ENCODE peak calls at places on chromosomes 4 and X, in eight cellular contexts. B, N, Z, G, R, J, M and A are unnamed samples.

GRCh38 chr4:52290468-52290867 is 239.4 kb downstream of the SPATA18 start:
- DNase-seq in B (no peak), N (no peak), Z (no peak), G (no peak), R (no peak), J (no peak), M (no peak), A (no peak)

GRCh38 chrX:154021131-154021611 is 1.5 kb upstream of the IRAK1 start:
- DNase-seq in B (no peak), N (no peak), Z (no peak), G (no peak), R (peak; percentile 20), J (no peak), M (peak; percentile 77), A (no peak)

GRCh38 chr4:143420227-143420626 is 83.6 kb downstream of the GAB1 start:
- DNase-seq in B (no peak), N (no peak), Z (no peak), G (no peak), R (no peak), J (no peak), M (no peak), A (no peak)

GRCh38 chr4:164134388-164134787 is 619.5 kb upstream of the SMIM31 start:
- DNase-seq in B (no peak), N (no peak), Z (no peak), G (no peak), R (no peak), J (no peak), M (no peak), A (no peak)

GRCh38 chr4:14375816-14376215 is 626.5 kb upstream of the CPEB2 start:
- DNase-seq in B (no peak), N (no peak), Z (no peak), G (no peak), R (no peak), J (no peak), M (no peak), A (no peak)

GRCh38 chr4:26197018-26197779 is 123.6 kb upstream of the RBPJ start:
- DNase-seq in B (no peak), N (no peak), Z (no peak), G (no peak), R (peak; percentile 79), J (peak; percentile 89), M (no peak), A (peak; percentile 78)

GRCh38 chr4:160537681-160538080 is 1434.8 kb downstream of the RAPGEF2 start:
- DNase-seq in B (no peak), N (no peak), Z (no peak), G (no peak), R (no peak), J (no peak), M (no peak), A (no peak)

GRCh38 chr4:188818300-188818699 is 679.1 kb downstream of the TRIML1 start:
- DNase-seq in B (no peak), N (no peak), Z (no peak), G (no peak), R (no peak), J (no peak), M (no peak), A (no peak)

GRCh38 chr4:118353452-118353851 is 649 bp upstream of the PRSS12 start:
- DNase-seq in B (no peak), N (no peak), Z (no peak), G (no peak), R (no peak), J (no peak), M (peak; percentile 55), A (no peak)

GRCh38 chr4:118350961-118351360 is 1.8 kb downstream of the PRSS12 start:
- DNase-seq in B (no peak), N (no peak), Z (no peak), G (no peak), R (no peak), J (no peak), M (no peak), A (no peak)

GRCh38 chr4:118354913-118355312 is 2.1 kb upstream of the PRSS12 start:
- DNase-seq in B (no peak), N (no peak), Z (no peak), G (no peak), R (no peak), J (no peak), M (no peak), A (no peak)

GRCh38 chr4:118352843-118353373 is at the start of gene PRSS12:
- DNase-seq in B (peak; percentile 32), N (peak; percentile 87), Z (peak; percentile 93), G (no peak), R (no peak), J (peak; percentile 41), M (peak; percentile 95), A (peak; percentile 61)

GRCh38 chr4:118351851-118352827 is 664 bp downstream of the PRSS12 start:
- DNase-seq in B (no peak), N (peak; percentile 62), Z (peak; percentile 89), G (no peak), R (no peak), J (no peak), M (peak; percentile 84), A (no peak)
- TF ChIP-seq CTCF in B (no peak), N (no peak), Z (no peak), G (no peak), R (no peak), J (peak; percentile 5), M (no peak), A (no peak)

DNA sequence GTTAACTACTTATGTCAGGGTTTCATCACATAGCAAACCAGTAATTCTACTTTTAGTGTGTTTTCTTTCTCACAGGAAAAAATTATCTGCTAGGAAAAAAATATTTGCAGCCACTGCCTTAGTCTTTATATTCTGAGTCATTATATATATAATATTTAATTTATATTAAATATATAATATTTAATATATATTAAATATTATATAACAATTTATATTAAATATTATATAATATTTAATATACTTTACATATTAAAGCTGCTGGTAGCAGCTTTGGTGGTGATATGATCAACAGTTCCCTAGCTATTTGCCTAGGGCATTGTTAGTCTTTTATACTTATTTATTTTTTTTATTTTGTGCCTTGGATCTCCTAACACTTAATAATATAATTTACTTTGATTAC is 381.6 kb downstream of the STIM2 start:
- DNase-seq in B (no peak), N (no peak), Z (no peak), G (no peak), R (no peak), J (no peak), M (no peak), A (no peak)
- TF ChIP-seq CTCF in B (no peak), N (no peak), Z (no peak), G (no peak), R (no peak), J (no peak), M (no peak), A (no peak)

GRCh38 chr4:123397276-123398150 is 918 bp downstream of the SPRY1 start:
- DNase-seq in B (no peak), N (peak; percentile 66), Z (peak; percentile 80), G (no peak), R (no peak), J (no peak), M (peak; percentile 87), A (no peak)

GRCh38 chr4:123399638-123400358 is 3.2 kb downstream of the SPRY1 start:
- DNase-seq in B (no peak), N (no peak), Z (no peak), G (no peak), R (no peak), J (no peak), M (no peak), A (no peak)

GRCh38 chr4:123398803-123399637 is 2.4 kb downstream of the SPRY1 start:
- DNase-seq in B (peak; percentile 52), N (peak; percentile 45), Z (peak; percentile 79), G (peak; percentile 46), R (no peak), J (no peak), M (peak; percentile 79), A (no peak)

GRCh38 chr4:123396294-123397275 is at the start of gene SPRY1:
- DNase-seq in B (peak; percentile 95), N (peak; percentile 88), Z (peak; percentile 86), G (peak; percentile 86), R (no peak), J (no peak), M (peak; percentile 96), A (no peak)

DNA sequence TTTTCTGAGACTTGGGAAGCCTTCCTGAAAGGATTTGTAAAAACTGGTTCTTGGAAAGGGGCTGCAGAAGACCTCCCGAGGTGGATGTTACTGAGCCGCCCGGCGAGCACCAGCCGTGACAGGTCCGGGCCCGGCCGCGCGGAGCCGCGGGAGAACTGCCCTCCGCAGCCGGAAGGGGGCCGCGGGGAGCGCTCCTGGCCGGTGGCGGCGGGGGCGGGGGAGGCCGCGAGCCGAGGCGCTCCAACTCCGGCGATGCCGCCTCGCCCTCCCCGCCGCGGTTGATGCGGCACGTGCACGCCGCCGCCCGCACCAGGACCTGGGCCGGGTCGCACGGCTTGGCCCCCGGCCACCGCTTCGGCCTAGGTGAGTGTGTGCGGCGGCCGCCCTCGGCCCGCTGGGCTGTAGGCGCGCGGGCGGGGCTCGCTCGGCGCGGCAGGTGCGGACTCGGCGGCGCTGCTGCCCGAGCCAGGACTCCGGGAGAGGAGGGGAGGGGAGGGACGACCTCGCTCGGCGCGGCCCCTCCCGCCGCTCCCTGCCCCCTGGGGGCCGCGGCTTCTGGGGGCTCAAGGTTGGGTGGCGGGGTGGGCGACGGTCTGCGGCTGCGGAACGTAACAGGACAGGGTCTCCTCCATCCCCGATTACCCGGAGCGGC is 1.7 kb downstream of the SPRY1 start:
- DNase-seq in B (no peak), N (peak; percentile 75), Z (peak; percentile 87), G (peak; percentile 57), R (no peak), J (no peak), M (peak; percentile 87), A (no peak)
- TF ChIP-seq CTCF in B (no peak), N (peak; percentile 47), Z (peak; percentile 54), G (peak; percentile 65), R (peak; percentile 41), J (peak; percentile 41), M (peak; percentile 78), A (peak; percentile 35)

GRCh38 chr4:3202836-3203820 is 45.8 kb upstream of the MSANTD1 start:
- DNase-seq in B (no peak), N (no peak), Z (no peak), G (no peak), R (no peak), J (no peak), M (peak; percentile 12), A (no peak)

GRCh38 chr4:3204021-3204431 is 44.9 kb upstream of the MSANTD1 start:
- DNase-seq in B (peak; percentile 63), N (no peak), Z (no peak), G (no peak), R (no peak), J (no peak), M (no peak), A (peak; percentile 32)

GRCh38 chr4:3200423-3201090 is 48.4 kb upstream of the MSANTD1 start:
- DNase-seq in B (no peak), N (no peak), Z (no peak), G (no peak), R (no peak), J (no peak), M (peak; percentile 34), A (no peak)

GRCh38 chr4:3199661-3200422 is 49.1 kb upstream of the MSANTD1 start:
- DNase-seq in B (peak; percentile 44), N (no peak), Z (no peak), G (no peak), R (peak; percentile 79), J (no peak), M (peak; percentile 30), A (peak; percentile 79)

DNA sequence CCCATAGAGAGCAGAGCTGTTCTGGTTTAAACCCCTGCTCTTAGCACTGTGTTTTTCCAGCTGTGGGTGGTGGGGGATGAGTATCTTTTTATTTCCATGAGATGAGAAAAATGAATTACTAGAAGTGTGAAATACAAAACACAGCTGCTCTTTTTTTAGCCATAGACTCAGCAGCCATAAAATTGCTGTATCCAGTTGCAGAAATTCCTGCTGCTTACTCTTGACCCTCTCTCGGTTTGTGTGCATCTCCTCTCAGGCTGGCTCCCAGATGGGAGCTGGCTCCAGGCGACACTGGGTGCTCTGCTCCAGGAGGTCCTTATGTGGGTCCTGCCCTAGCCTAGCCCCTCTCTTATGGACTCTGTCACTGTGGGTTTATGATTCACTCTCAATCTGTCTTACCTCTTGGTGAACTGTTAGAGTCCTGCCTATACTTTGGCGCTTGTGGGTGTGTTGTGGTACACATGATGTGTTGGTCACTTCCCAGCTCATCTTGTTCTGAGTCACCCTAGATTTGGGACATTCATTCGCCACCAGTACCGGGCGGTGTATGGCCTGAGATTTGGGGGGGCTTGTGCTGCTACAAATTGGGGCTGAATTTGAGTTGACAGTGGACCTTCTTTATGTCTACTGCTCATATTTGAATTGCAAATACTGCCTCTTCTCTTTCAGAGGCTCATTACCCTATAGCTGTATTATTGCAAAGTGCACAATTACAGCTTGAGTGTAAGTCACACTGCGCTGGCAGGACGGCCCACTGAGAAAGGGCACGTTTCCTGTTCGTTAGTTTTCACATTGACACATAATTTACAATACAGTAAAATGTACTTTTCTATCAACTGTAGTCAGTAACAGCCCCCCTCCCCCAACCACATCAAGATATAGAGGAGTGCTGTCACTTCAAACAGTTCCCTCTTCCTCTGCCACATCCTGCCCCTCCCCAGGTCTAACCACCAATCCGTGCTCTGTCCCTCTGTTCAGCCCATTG is 46.9 kb upstream of the MSANTD1 start:
- DNase-seq in B (no peak), N (no peak), Z (no peak), G (no peak), R (no peak), J (peak; percentile 20), M (peak; percentile 27), A (no peak)
- TF ChIP-seq CTCF in B (no peak), N (no peak), Z (no peak), G (no peak), R (no peak), J (no peak), M (no peak), A (no peak)